ENCODE peak calls at places on chromosomes 13 and 19, in four cellular contexts. S is K562, U is GM12878, C is HepG2. A is an unnamed sample.
A peak's percentile ranks its signal among the peaks of the same experiment; 100 is the strongest.

GRCh38 chr13:58804832-58805231 is 1173.3 kb downstream of the PCDH17 start:
- DNase-seq in S (no peak), U (no peak), C (no peak), A (no peak)

GRCh38 chr19:13961826-13962737 is 9.8 kb downstream of the DCAF15 start:
- DNase-seq in S (no peak), U (no peak), C (no peak), A (peak; percentile 62)

GRCh38 chr19:34841780-34842179 is 68.8 kb upstream of the ZNF599 start:
- DNase-seq in S (no peak), U (no peak), C (no peak), A (peak; percentile 71)

GRCh38 chr13:43390101-43390500 is 366.7 kb downstream of the DNAJC15 start:
- DNase-seq in S (no peak), U (no peak), C (no peak), A (no peak)

GRCh38 chr13:30371649-30372265 is 50.5 kb upstream of the UBE2L5 start:
- DNase-seq in S (no peak), U (peak; percentile 96), C (peak; percentile 35), A (no peak)

GRCh38 chr13:94749162-94749561 is 36.8 kb upstream of the SOX21 start:
- DNase-seq in S (no peak), U (no peak), C (no peak), A (no peak)

GRCh38 chr19:38664503-38665211 is 17.2 kb downstream of the ACTN4 start:
- DNase-seq in S (peak; percentile 79), U (no peak), C (no peak), A (no peak)

GRCh38 chr19:18666304-18666703 is 17.2 kb upstream of the CRTC1 start:
- DNase-seq in S (no peak), U (no peak), C (no peak), A (no peak)

GRCh38 chr19:10096615-10096963 is 5.9 kb downstream of the ANGPTL6 start:
- DNase-seq in S (no peak), U (no peak), C (no peak), A (no peak)
- TF ChIP-seq ATF3 in S (no peak), U (no peak), C (no peak), A (no peak)

DNA sequence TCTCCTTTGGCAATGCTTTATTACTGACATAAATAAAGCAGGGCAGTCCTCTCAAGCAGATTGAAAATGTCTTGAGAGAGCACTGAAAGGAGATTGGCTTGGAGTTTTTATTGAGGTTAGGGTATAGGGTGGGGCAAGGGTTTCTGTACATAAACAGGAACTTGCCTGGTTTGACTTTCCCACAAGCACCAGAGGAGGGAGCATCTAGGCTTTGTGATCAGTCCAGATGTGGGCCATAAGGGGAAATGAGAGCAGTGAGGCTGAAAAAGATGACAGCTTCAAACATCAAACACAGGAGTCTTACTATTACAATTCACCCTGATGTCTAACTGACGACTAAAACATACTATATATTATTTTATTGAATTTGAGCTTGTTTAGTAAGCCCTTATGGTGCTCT is 260.9 kb downstream of the MTUS2 start:
- DNase-seq in S (no peak), U (peak; percentile 48), C (no peak), A (no peak)
- TF ChIP-seq CREM in S (no peak), U (no peak), C (no peak), A (no peak)

DNA sequence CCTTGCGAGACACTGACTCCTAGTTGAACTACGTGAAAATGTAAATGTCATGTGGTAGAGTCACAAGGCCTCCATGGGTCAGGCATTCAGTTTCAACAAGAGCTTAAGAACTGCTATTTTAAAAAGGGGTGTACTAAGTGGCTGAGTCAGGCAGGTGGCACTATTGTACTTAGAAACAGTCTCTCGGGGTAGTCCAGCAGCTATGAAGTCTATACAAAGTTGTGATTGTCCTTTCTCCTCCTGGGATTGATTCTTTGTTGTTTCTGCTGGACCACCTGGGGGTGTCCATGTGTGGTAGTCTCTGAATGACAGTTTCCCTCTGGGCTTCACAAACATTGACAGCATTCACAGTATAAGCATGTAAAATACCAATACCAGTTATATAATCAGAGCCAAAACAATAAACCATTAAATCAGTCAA is 33.0 kb downstream of the UGGT2 start:
- DNase-seq in S (peak; percentile 39), U (peak; percentile 23), C (peak; percentile 75), A (no peak)
- TF ChIP-seq ATF3 in S (no peak), U (no peak), C (no peak), A (no peak)

GRCh38 chr19:16433986-16434385 is 37.8 kb downstream of the EPS15L1 start:
- DNase-seq in S (no peak), U (no peak), C (no peak), A (no peak)

GRCh38 chr19:16436780-16437179 is 35.0 kb downstream of the EPS15L1 start:
- DNase-seq in S (no peak), U (no peak), C (no peak), A (no peak)

GRCh38 chr19:16435999-16436650 is 35.6 kb downstream of the EPS15L1 start:
- DNase-seq in S (peak; percentile 70), U (no peak), C (no peak), A (no peak)

GRCh38 chr19:16429759-16430091 is 42.0 kb downstream of the EPS15L1 start:
- DNase-seq in S (no peak), U (no peak), C (no peak), A (no peak)

GRCh38 chr19:16435238-16435911 is 36.4 kb downstream of the EPS15L1 start:
- DNase-seq in S (peak; percentile 24), U (no peak), C (no peak), A (no peak)
- TF ChIP-seq CREM in S (no peak), U (no peak), C (no peak), A (no peak)

GRCh38 chr13:66994097-66994496 is 236.0 kb downstream of the PCDH9 start:
- DNase-seq in S (peak; percentile 62), U (no peak), C (peak; percentile 38), A (peak; percentile 83)
- TF ChIP-seq ATF3 in S (no peak), U (no peak), C (no peak), A (no peak)

DNA sequence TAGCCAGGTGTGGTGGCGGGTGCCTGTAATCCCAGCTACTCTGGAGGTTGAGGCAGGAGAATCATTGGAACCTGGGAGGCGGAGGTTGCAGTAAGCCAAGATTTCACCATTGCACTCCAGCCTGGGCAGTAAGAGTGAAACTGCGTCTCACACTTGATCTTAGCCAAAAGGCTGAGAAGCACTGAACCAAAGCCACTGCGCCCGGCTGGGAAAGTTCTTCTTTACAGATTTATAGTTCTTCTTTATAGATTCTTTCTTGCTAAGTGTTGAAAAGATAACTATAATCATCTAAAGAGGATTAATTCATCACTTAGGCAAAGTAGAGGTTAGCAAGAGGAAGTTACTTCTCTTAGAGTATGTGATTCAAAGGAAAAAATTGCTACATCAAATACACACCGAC is 11.1 kb downstream of the ZNF417 start:
- DNase-seq in S (no peak), U (no peak), C (no peak), A (no peak)
- TF ChIP-seq CREM in S (no peak), U (no peak), C (no peak), A (no peak)

GRCh38 chr19:41537789-41538188 is 38.2 kb upstream of the CEACAM21 start:
- DNase-seq in S (peak; percentile 22), U (no peak), C (peak; percentile 6), A (peak; percentile 41)
- TF ChIP-seq ATF3 in S (no peak), U (no peak), C (no peak), A (no peak)

GRCh38 chr19:51715850-51716249 is 7.9 kb downstream of the HAS1 start:
- DNase-seq in S (no peak), U (no peak), C (no peak), A (no peak)
- TF ChIP-seq CREM in S (no peak), U (no peak), C (no peak), A (no peak)

GRCh38 chr19:30406220-30406944 is 34.2 kb downstream of the ZNF536 start:
- DNase-seq in S (peak; percentile 15), U (no peak), C (peak; percentile 10), A (peak; percentile 30)
- TF ChIP-seq ATF3 in S (no peak), U (no peak), C (no peak), A (no peak)

A was measured in WTC11.